ENCODE peak calls at places on chromosomes 11 and 22, in nine cellular contexts. One of them, this sample, is unnamed.

GRCh38 chr22:43561421-43562178 is 149.8 kb downstream of the MPPED1 start:
- DNase-seq in cardiac fibroblast: no peak
- DNase-seq in CD4-positive, alpha-beta T cell: no peak
- DNase-seq in BJ: no peak
- DNase-seq in dorsolateral prefrontal cortex: peak
- DNase-seq in B cell: no peak
- DNase-seq in osteocyte: no peak
- DNase-seq in GM10248: no peak
- DNase-seq in GM13977: no peak
- DNase-seq in this sample: no peak

GRCh38 chr11:69076129-69076791 is 27.5 kb downstream of the TPCN2 start:
- DNase-seq in cardiac fibroblast: peak
- DNase-seq in CD4-positive, alpha-beta T cell: no peak
- DNase-seq in BJ: no peak
- DNase-seq in dorsolateral prefrontal cortex: no peak
- DNase-seq in B cell: no peak
- DNase-seq in osteocyte: no peak
- DNase-seq in GM10248: no peak
- DNase-seq in GM13977: no peak
- DNase-seq in this sample: no peak

GRCh38 chr11:83241291-83241946 is 44.7 kb downstream of the CCDC90B start:
- DNase-seq in cardiac fibroblast: peak
- DNase-seq in CD4-positive, alpha-beta T cell: no peak
- DNase-seq in BJ: no peak
- DNase-seq in dorsolateral prefrontal cortex: no peak
- DNase-seq in B cell: peak
- DNase-seq in osteocyte: no peak
- DNase-seq in GM10248: peak
- DNase-seq in GM13977: peak
- DNase-seq in this sample: peak

GRCh38 chr22:20956258-20957117 is 10.6 kb upstream of the AIFM3 start:
- DNase-seq in cardiac fibroblast: peak
- DNase-seq in CD4-positive, alpha-beta T cell: no peak
- DNase-seq in BJ: no peak
- DNase-seq in dorsolateral prefrontal cortex: no peak
- DNase-seq in B cell: no peak
- DNase-seq in osteocyte: no peak
- DNase-seq in GM10248: no peak
- DNase-seq in GM13977: peak
- DNase-seq in this sample: no peak

GRCh38 chr22:17578129-17578754 is 14.9 kb downstream of the SLC25A18 start:
- DNase-seq in cardiac fibroblast: peak
- DNase-seq in CD4-positive, alpha-beta T cell: no peak
- DNase-seq in BJ: no peak
- DNase-seq in dorsolateral prefrontal cortex: peak
- DNase-seq in B cell: no peak
- DNase-seq in osteocyte: no peak
- DNase-seq in GM10248: no peak
- DNase-seq in GM13977: no peak
- DNase-seq in this sample: no peak

GRCh38 chr11:121024989-121025388 is 1.1 kb downstream of the TBCEL start:
- DNase-seq in cardiac fibroblast: peak
- DNase-seq in CD4-positive, alpha-beta T cell: no peak
- DNase-seq in BJ: no peak
- DNase-seq in dorsolateral prefrontal cortex: no peak
- DNase-seq in B cell: peak
- DNase-seq in osteocyte: no peak
- DNase-seq in GM10248: peak
- DNase-seq in GM13977: peak
- DNase-seq in this sample: peak

GRCh38 chr11:112227002-112227401 is 774 bp downstream of the PTS start:
- DNase-seq in cardiac fibroblast: peak
- DNase-seq in CD4-positive, alpha-beta T cell: no peak
- DNase-seq in BJ: no peak
- DNase-seq in dorsolateral prefrontal cortex: no peak
- DNase-seq in B cell: no peak
- DNase-seq in osteocyte: no peak
- DNase-seq in GM10248: no peak
- DNase-seq in GM13977: no peak
- DNase-seq in this sample: no peak

GRCh38 chr11:64094463-64095223 is 58.9 kb downstream of the FLRT1 start:
- DNase-seq in cardiac fibroblast: peak
- DNase-seq in CD4-positive, alpha-beta T cell: no peak
- DNase-seq in BJ: no peak
- DNase-seq in dorsolateral prefrontal cortex: no peak
- DNase-seq in B cell: no peak
- DNase-seq in osteocyte: peak
- DNase-seq in GM10248: no peak
- DNase-seq in GM13977: no peak
- DNase-seq in this sample: no peak

GRCh38 chr11:119347242-119347641 is 737 bp upstream of the MFRP start:
- DNase-seq in cardiac fibroblast: no peak
- DNase-seq in CD4-positive, alpha-beta T cell: no peak
- DNase-seq in BJ: peak
- DNase-seq in dorsolateral prefrontal cortex: no peak
- DNase-seq in B cell: no peak
- DNase-seq in osteocyte: no peak
- DNase-seq in GM10248: no peak
- DNase-seq in GM13977: no peak
- DNase-seq in this sample: no peak

GRCh38 chr22:44752285-44753188 is at the start of gene ARHGAP8:
- DNase-seq in cardiac fibroblast: no peak
- DNase-seq in CD4-positive, alpha-beta T cell: no peak
- DNase-seq in BJ: no peak
- DNase-seq in dorsolateral prefrontal cortex: no peak
- DNase-seq in B cell: peak
- DNase-seq in osteocyte: no peak
- DNase-seq in GM10248: no peak
- DNase-seq in GM13977: no peak
- DNase-seq in this sample: no peak

GRCh38 chr22:35334010-35334409 is 34.3 kb downstream of the TOM1 start:
- DNase-seq in cardiac fibroblast: no peak
- DNase-seq in CD4-positive, alpha-beta T cell: no peak
- DNase-seq in BJ: no peak
- DNase-seq in dorsolateral prefrontal cortex: no peak
- DNase-seq in B cell: no peak
- DNase-seq in osteocyte: no peak
- DNase-seq in GM10248: peak
- DNase-seq in GM13977: no peak
- DNase-seq in this sample: no peak

GRCh38 chr22:36796629-36797175 is 20.1 kb downstream of the PVALB start:
- DNase-seq in cardiac fibroblast: no peak
- DNase-seq in CD4-positive, alpha-beta T cell: no peak
- DNase-seq in BJ: no peak
- DNase-seq in dorsolateral prefrontal cortex: no peak
- DNase-seq in B cell: no peak
- DNase-seq in osteocyte: no peak
- DNase-seq in GM10248: no peak
- DNase-seq in GM13977: no peak
- DNase-seq in this sample: no peak

GRCh38 chr11:74679513-74679865 is 51.7 kb downstream of the CHRDL2 start:
- DNase-seq in cardiac fibroblast: no peak
- DNase-seq in CD4-positive, alpha-beta T cell: no peak
- DNase-seq in BJ: no peak
- DNase-seq in dorsolateral prefrontal cortex: no peak
- DNase-seq in B cell: no peak
- DNase-seq in osteocyte: peak
- DNase-seq in GM10248: no peak
- DNase-seq in GM13977: no peak
- DNase-seq in this sample: no peak

GRCh38 chr11:128796275-128796674 is 70.8 kb downstream of the KCNJ1 start:
- DNase-seq in cardiac fibroblast: peak
- DNase-seq in CD4-positive, alpha-beta T cell: no peak
- DNase-seq in BJ: peak
- DNase-seq in dorsolateral prefrontal cortex: no peak
- DNase-seq in B cell: peak
- DNase-seq in osteocyte: no peak
- DNase-seq in GM10248: peak
- DNase-seq in GM13977: peak
- DNase-seq in this sample: peak

GRCh38 chr11:65865550-65866172 is 5.4 kb downstream of the MUS81 start:
- DNase-seq in cardiac fibroblast: no peak
- DNase-seq in CD4-positive, alpha-beta T cell: no peak
- DNase-seq in BJ: no peak
- DNase-seq in dorsolateral prefrontal cortex: no peak
- DNase-seq in B cell: no peak
- DNase-seq in osteocyte: no peak
- DNase-seq in GM10248: no peak
- DNase-seq in GM13977: no peak
- DNase-seq in this sample: no peak

GRCh38 chr11:73143126-73143838 is 1.2 kb upstream of the FCHSD2 start:
- DNase-seq in cardiac fibroblast: peak
- DNase-seq in CD4-positive, alpha-beta T cell: no peak
- DNase-seq in BJ: no peak
- DNase-seq in dorsolateral prefrontal cortex: no peak
- DNase-seq in B cell: no peak
- DNase-seq in osteocyte: no peak
- DNase-seq in GM10248: no peak
- DNase-seq in GM13977: no peak
- DNase-seq in this sample: peak

GRCh38 chr11:73344191-73344607 is 32.0 kb upstream of the RELT start:
- DNase-seq in cardiac fibroblast: no peak
- DNase-seq in CD4-positive, alpha-beta T cell: no peak
- DNase-seq in BJ: no peak
- DNase-seq in dorsolateral prefrontal cortex: peak
- DNase-seq in B cell: no peak
- DNase-seq in osteocyte: no peak
- DNase-seq in GM10248: no peak
- DNase-seq in GM13977: no peak
- DNase-seq in this sample: no peak

GRCh38 chr22:47245286-47245685 is 482.8 kb downstream of the TBC1D22A start:
- DNase-seq in cardiac fibroblast: no peak
- DNase-seq in CD4-positive, alpha-beta T cell: no peak
- DNase-seq in BJ: no peak
- DNase-seq in dorsolateral prefrontal cortex: no peak
- DNase-seq in B cell: no peak
- DNase-seq in osteocyte: no peak
- DNase-seq in GM10248: no peak
- DNase-seq in GM13977: no peak
- DNase-seq in this sample: no peak

GRCh38 chr11:102171101-102171500 is 60.9 kb downstream of the YAP1 start:
- DNase-seq in cardiac fibroblast: peak
- DNase-seq in CD4-positive, alpha-beta T cell: no peak
- DNase-seq in BJ: no peak
- DNase-seq in dorsolateral prefrontal cortex: no peak
- DNase-seq in B cell: no peak
- DNase-seq in osteocyte: no peak
- DNase-seq in GM10248: no peak
- DNase-seq in GM13977: no peak
- DNase-seq in this sample: no peak

GRCh38 chr11:110430267-110431211 is 791 bp downstream of the FDX1 start:
- DNase-seq in cardiac fibroblast: peak
- DNase-seq in CD4-positive, alpha-beta T cell: no peak
- DNase-seq in BJ: no peak
- DNase-seq in dorsolateral prefrontal cortex: peak
- DNase-seq in B cell: peak
- DNase-seq in osteocyte: no peak
- DNase-seq in GM10248: peak
- DNase-seq in GM13977: peak
- DNase-seq in this sample: peak

GRCh38 chr22:29043906-29044575 is 17.6 kb downstream of the C22orf31 start:
- DNase-seq in cardiac fibroblast: peak
- DNase-seq in CD4-positive, alpha-beta T cell: no peak
- DNase-seq in BJ: no peak
- DNase-seq in dorsolateral prefrontal cortex: no peak
- DNase-seq in B cell: no peak
- DNase-seq in osteocyte: no peak
- DNase-seq in GM10248: no peak
- DNase-seq in GM13977: no peak
- DNase-seq in this sample: no peak

GRCh38 chr11:76334826-76335389 is 46.0 kb downstream of the THAP12 start:
- DNase-seq in cardiac fibroblast: no peak
- DNase-seq in CD4-positive, alpha-beta T cell: no peak
- DNase-seq in BJ: no peak
- DNase-seq in dorsolateral prefrontal cortex: no peak
- DNase-seq in B cell: no peak
- DNase-seq in osteocyte: no peak
- DNase-seq in GM10248: no peak
- DNase-seq in GM13977: no peak
- DNase-seq in this sample: no peak

GRCh38 chr22:32794449-32795213 is 6.9 kb upstream of the TIMP3 start:
- DNase-seq in cardiac fibroblast: no peak
- DNase-seq in CD4-positive, alpha-beta T cell: no peak
- DNase-seq in BJ: no peak
- DNase-seq in dorsolateral prefrontal cortex: peak
- DNase-seq in B cell: no peak
- DNase-seq in osteocyte: no peak
- DNase-seq in GM10248: no peak
- DNase-seq in GM13977: no peak
- DNase-seq in this sample: no peak
- TF ChIP-seq CTCF in cardiac fibroblast: no peak
- TF ChIP-seq CTCF in CD4-positive, alpha-beta T cell: no peak
- TF ChIP-seq CTCF in BJ: no peak
- TF ChIP-seq CTCF in dorsolateral prefrontal cortex: no peak
- TF ChIP-seq CTCF in B cell: no peak
- TF ChIP-seq CTCF in osteocyte: peak
- TF ChIP-seq CTCF in GM10248: no peak
- TF ChIP-seq CTCF in GM13977: no peak
- TF ChIP-seq CTCF in this sample: no peak

GRCh38 chr11:44785856-44786606 is 59.3 kb downstream of the TSPAN18 start:
- DNase-seq in cardiac fibroblast: no peak
- DNase-seq in CD4-positive, alpha-beta T cell: no peak
- DNase-seq in BJ: no peak
- DNase-seq in dorsolateral prefrontal cortex: no peak
- DNase-seq in B cell: no peak
- DNase-seq in osteocyte: no peak
- DNase-seq in GM10248: no peak
- DNase-seq in GM13977: no peak
- DNase-seq in this sample: no peak
- TF ChIP-seq CTCF in cardiac fibroblast: peak
- TF ChIP-seq CTCF in CD4-positive, alpha-beta T cell: no peak
- TF ChIP-seq CTCF in BJ: peak
- TF ChIP-seq CTCF in dorsolateral prefrontal cortex: no peak
- TF ChIP-seq CTCF in B cell: no peak
- TF ChIP-seq CTCF in osteocyte: peak
- TF ChIP-seq CTCF in GM10248: no peak
- TF ChIP-seq CTCF in GM13977: peak
- TF ChIP-seq CTCF in this sample: no peak

DNA sequence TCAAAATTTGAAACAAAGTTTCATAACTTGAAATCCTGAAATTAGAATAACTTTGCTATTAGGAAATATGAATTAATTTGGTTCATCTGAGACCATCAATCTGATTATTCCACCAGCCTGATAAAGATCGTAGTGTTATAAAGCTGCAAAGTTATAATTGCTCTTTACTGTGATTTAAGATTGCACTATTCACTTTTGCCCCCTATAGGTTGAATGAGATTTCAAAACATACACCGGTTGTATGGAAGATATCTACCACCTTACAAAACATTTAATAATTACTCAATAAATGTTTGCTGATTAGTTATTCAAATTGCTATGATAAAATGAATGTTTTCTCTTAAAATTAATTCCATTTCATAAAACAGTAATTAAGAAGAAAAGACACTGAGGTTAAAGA is 26.1 kb downstream of the APIP start:
- DNase-seq in cardiac fibroblast: peak
- DNase-seq in CD4-positive, alpha-beta T cell: no peak
- DNase-seq in BJ: no peak
- DNase-seq in dorsolateral prefrontal cortex: no peak
- DNase-seq in B cell: no peak
- DNase-seq in osteocyte: no peak
- DNase-seq in GM10248: no peak
- DNase-seq in GM13977: no peak
- DNase-seq in this sample: no peak
- TF ChIP-seq CTCF in cardiac fibroblast: peak
- TF ChIP-seq CTCF in CD4-positive, alpha-beta T cell: no peak
- TF ChIP-seq CTCF in BJ: peak
- TF ChIP-seq CTCF in dorsolateral prefrontal cortex: peak
- TF ChIP-seq CTCF in B cell: no peak
- TF ChIP-seq CTCF in osteocyte: peak
- TF ChIP-seq CTCF in GM10248: peak
- TF ChIP-seq CTCF in GM13977: peak
- TF ChIP-seq CTCF in this sample: no peak

GRCh38 chr11:59839615-59840014 is 5.7 kb downstream of the CBLIF start:
- DNase-seq in cardiac fibroblast: no peak
- DNase-seq in CD4-positive, alpha-beta T cell: no peak
- DNase-seq in BJ: no peak
- DNase-seq in dorsolateral prefrontal cortex: no peak
- DNase-seq in B cell: no peak
- DNase-seq in osteocyte: no peak
- DNase-seq in GM10248: no peak
- DNase-seq in GM13977: no peak
- DNase-seq in this sample: no peak
- TF ChIP-seq CTCF in cardiac fibroblast: no peak
- TF ChIP-seq CTCF in CD4-positive, alpha-beta T cell: no peak
- TF ChIP-seq CTCF in BJ: no peak
- TF ChIP-seq CTCF in dorsolateral prefrontal cortex: no peak
- TF ChIP-seq CTCF in B cell: no peak
- TF ChIP-seq CTCF in osteocyte: no peak
- TF ChIP-seq CTCF in GM10248: no peak
- TF ChIP-seq CTCF in GM13977: no peak
- TF ChIP-seq CTCF in this sample: no peak

This sample was measured in GM13976.